ENCODE peak calls at places on chromosomes 11 and 22, in five cellular contexts. S, G, Z, O and E are unnamed samples.

GRCh38 chr11:34214961-34215805 is 109.8 kb downstream of the NAT10 start:
- DNase-seq in S (no peak), G (peak), Z (peak), O (no peak), E (no peak)

GRCh38 chr11:69209936-69210659 is 54.4 kb downstream of the SMIM38 start:
- DNase-seq in S (no peak), G (no peak), Z (no peak), O (no peak), E (no peak)

GRCh38 chr11:65822760-65823528 is 10.8 kb upstream of the SNX32 start:
- DNase-seq in S (no peak), G (no peak), Z (no peak), O (no peak), E (no peak)

GRCh38 chr22:29938285-29938693 is 55.3 kb downstream of the MTMR3 start:
- DNase-seq in S (no peak), G (peak), Z (no peak), O (no peak), E (no peak)

GRCh38 chr11:93842461-93842860 is 8.0 kb downstream of the VSTM5 start:
- DNase-seq in S (no peak), G (peak), Z (peak), O (peak), E (peak)

GRCh38 chr11:47983464-47984397 is 3.4 kb downstream of the PTPRJ start:
- DNase-seq in S (no peak), G (peak), Z (peak), O (no peak), E (peak)

GRCh38 chr11:45671246-45672171 is 6.1 kb upstream of the CHST1 start:
- DNase-seq in S (no peak), G (no peak), Z (no peak), O (no peak), E (no peak)

GRCh38 chr11:112012877-112013276 is 12.3 kb upstream of the DLAT start:
- DNase-seq in S (no peak), G (peak), Z (peak), O (no peak), E (peak)

GRCh38 chr11:121665211-121665838 is 212.6 kb upstream of the SORL1-AS1 start:
- DNase-seq in S (no peak), G (no peak), Z (no peak), O (no peak), E (no peak)

GRCh38 chr11:61810671-61811175 is 6.1 kb downstream of the FADS1 start:
- DNase-seq in S (no peak), G (no peak), Z (no peak), O (no peak), E (no peak)

GRCh38 chr22:22894740-22895731 is 7.4 kb downstream of the IGLL5 start:
- DNase-seq in S (no peak), G (no peak), Z (no peak), O (no peak), E (no peak)

GRCh38 chr11:20589796-20590195 is 9.6 kb upstream of the SLC6A5 start:
- DNase-seq in S (no peak), G (no peak), Z (no peak), O (no peak), E (no peak)

GRCh38 chr11:113587318-113587739 is 112.1 kb upstream of the DRD2 start:
- DNase-seq in S (no peak), G (peak), Z (no peak), O (no peak), E (no peak)

GRCh38 chr11:121904148-121904547 is 211.9 kb downstream of the BLID start:
- DNase-seq in S (no peak), G (no peak), Z (no peak), O (no peak), E (no peak)

GRCh38 chr11:95145430-95146063 is 55.9 kb downstream of the ENDOD1 start:
- DNase-seq in S (no peak), G (no peak), Z (no peak), O (no peak), E (no peak)

GRCh38 chr11:133157180-133157579 is 375.1 kb downstream of the OPCML start:
- DNase-seq in S (no peak), G (no peak), Z (no peak), O (no peak), E (no peak)

GRCh38 chr11:46896719-46897406 is 21.5 kb downstream of the LRP4 start:
- DNase-seq in S (no peak), G (peak), Z (no peak), O (peak), E (peak)

GRCh38 chr22:46418827-46419226 is 83.3 kb downstream of the TRMU start:
- DNase-seq in S (no peak), G (no peak), Z (no peak), O (no peak), E (no peak)

GRCh38 chr11:36092314-36093030 is 148.6 kb downstream of the LDLRAD3 start:
- DNase-seq in S (no peak), G (peak), Z (no peak), O (no peak), E (no peak)

GRCh38 chr11:130476200-130476921 is 27.9 kb downstream of the ADAMTS15 start:
- DNase-seq in S (no peak), G (peak), Z (no peak), O (no peak), E (no peak)

GRCh38 chr11:125464266-125464662 is 31.8 kb downstream of the FEZ1 start:
- DNase-seq in S (no peak), G (peak), Z (peak), O (no peak), E (peak)

GRCh38 chr11:5690216-5690615 is 626 bp downstream of the TRIM22 start:
- DNase-seq in S (no peak), G (peak), Z (peak), O (peak), E (peak)

GRCh38 chr11:86370171-86370570 is 4.5 kb upstream of the CCDC81 start:
- DNase-seq in S (no peak), G (no peak), Z (no peak), O (no peak), E (no peak)

GRCh38 chr11:68264244-68264643 is 7.5 kb downstream of the C11orf24 start:
- DNase-seq in S (no peak), G (no peak), Z (no peak), O (no peak), E (no peak)

GRCh38 chr22:19352766-19353165 is 61.2 kb upstream of the CLTCL1 start:
- DNase-seq in S (no peak), G (no peak), Z (no peak), O (no peak), E (no peak)

GRCh38 chr22:44572414-44573207 is 74.6 kb upstream of the RTL6 start:
- DNase-seq in S (no peak), G (no peak), Z (no peak), O (no peak), E (no peak)

GRCh38 chr11:112656772-112657428 is 304.3 kb upstream of the NCAM1 start:
- DNase-seq in S (no peak), G (peak), Z (peak), O (no peak), E (peak)

GRCh38 chr22:19213496-19214473 is 35.2 kb upstream of the SLC25A1 start:
- DNase-seq in S (no peak), G (peak), Z (peak), O (no peak), E (peak)

GRCh38 chr11:101949846-101950245 is 33.5 kb upstream of the ANGPTL5 start:
- DNase-seq in S (no peak), G (no peak), Z (no peak), O (no peak), E (no peak)

GRCh38 chr11:61334434-61335354 is 1.7 kb downstream of the TKFC start:
- DNase-seq in S (no peak), G (peak), Z (peak), O (no peak), E (peak)

GRCh38 chr22:21455334-21456089 is 11.7 kb upstream of the TMEM191C start:
- DNase-seq in S (no peak), G (no peak), Z (no peak), O (no peak), E (no peak)

DNA sequence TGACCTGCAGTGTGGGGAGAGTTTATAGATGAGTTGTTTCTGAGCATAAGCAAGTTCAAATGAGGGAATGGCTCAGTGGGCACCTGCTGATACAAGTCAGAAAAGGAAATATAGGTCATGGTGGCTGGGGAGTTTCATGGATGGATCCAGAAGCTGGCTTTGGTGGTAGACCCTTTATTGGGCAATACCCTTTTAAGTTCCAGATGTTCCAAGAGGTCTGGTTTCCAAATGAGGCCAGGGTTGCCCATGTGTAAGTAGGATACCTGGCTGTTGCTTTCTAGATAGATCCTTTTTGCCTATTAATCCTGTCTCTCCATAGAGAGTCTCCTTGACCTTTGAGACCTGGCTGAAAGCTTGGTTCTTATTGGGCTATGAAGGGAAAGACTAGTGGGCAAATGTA is 2.2 kb downstream of the STIM1 start:
- DNase-seq in S (no peak), G (no peak), Z (no peak), O (no peak), E (no peak)
- H3K4me3 ChIP-seq in S (no peak), G (no peak), Z (no peak), O (no peak), E (no peak)

GRCh38 chr22:50014655-50015401 is 2.3 kb upstream of the IL17REL start:
- DNase-seq in S (no peak), G (no peak), Z (no peak), O (no peak), E (no peak)
- TF ChIP-seq CTCF in S (no peak), G (no peak), Z (no peak), O (no peak), E (no peak)

DNA sequence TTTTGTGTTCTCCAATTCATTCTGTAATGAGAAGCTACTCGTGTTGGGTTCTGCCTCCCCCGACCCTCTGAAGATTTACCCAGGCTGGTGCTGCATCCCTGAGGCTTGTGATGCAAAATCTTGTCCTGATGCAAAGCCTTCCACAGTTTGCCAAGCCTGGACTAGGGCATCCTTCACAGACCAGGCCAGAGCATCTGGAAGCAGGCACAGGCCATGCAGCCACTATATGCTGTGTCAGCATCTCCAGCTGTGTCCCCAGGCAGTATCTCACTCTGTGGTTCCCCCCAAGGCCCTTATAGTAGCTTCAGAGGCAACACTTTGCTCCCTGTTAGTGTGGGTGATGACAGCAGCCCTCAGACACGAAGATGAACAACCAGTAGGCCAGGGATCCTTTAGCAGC is 77.3 kb upstream of the RCN1 start:
- DNase-seq in S (no peak), G (no peak), Z (no peak), O (no peak), E (no peak)
- H3K4me3 ChIP-seq in S (no peak), G (no peak), Z (no peak), O (no peak), E (no peak)

DNA sequence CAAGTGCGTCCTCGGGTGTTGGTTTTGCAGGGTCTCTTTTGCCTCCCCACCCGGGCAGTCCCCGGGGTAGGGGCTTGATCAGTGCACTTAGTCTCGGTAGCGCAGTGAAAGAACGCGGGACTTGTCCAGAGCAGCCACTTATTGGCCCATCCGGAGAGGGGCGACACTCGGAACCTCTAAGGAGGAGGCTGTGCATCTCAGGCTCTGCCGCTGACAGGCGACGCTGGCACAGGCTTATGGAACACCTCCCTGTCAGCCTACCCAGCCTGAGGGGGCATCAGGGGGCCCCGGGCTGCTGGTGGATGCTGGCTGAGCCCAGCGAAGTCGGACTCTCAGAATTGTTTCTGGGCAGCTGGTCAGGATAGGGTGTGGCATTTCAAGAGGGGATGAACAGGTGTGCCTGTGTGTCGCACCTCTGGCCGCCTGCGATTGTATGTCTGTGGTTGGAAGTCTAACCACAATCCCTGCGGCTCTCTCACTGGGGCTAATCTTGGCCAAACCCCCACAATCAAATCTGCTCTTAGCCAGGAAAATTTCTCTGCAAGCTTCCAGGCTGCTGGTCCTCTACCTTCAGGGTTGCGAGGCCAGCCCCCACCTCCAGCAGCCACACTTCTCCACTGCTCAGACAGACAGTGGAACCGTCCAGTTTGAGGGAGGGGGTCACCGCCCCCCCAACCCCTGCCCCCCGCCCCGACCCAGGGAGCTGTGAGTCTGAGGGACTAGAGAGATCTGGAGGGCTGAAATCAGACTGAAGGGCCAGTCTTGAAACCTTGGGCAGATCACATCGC is 814 bp downstream of the ATG16L2 start:
- DNase-seq in S (no peak), G (peak), Z (peak), O (peak), E (peak)
- TF ChIP-seq CTCF in S (no peak), G (peak), Z (peak), O (no peak), E (peak)

GRCh38 chr11:27358306-27358705 is 4.7 kb downstream of the CCDC34 start:
- DNase-seq in S (no peak), G (no peak), Z (peak), O (no peak), E (peak)

GRCh38 chr11:27357250-27357649 is 5.8 kb downstream of the CCDC34 start:
- DNase-seq in S (no peak), G (no peak), Z (no peak), O (no peak), E (no peak)

GRCh38 chr11:27354359-27354965 is 8.6 kb downstream of the CCDC34 start:
- DNase-seq in S (no peak), G (no peak), Z (no peak), O (no peak), E (no peak)

GRCh38 chr11:27355575-27356104 is 7.4 kb downstream of the CCDC34 start:
- DNase-seq in S (no peak), G (no peak), Z (no peak), O (no peak), E (no peak)

GRCh38 chr11:27356624-27357222 is 6.3 kb downstream of the CCDC34 start:
- DNase-seq in S (no peak), G (no peak), Z (no peak), O (no peak), E (no peak)
- H3K4me3 ChIP-seq in S (no peak), G (no peak), Z (no peak), O (no peak), E (no peak)

DNA sequence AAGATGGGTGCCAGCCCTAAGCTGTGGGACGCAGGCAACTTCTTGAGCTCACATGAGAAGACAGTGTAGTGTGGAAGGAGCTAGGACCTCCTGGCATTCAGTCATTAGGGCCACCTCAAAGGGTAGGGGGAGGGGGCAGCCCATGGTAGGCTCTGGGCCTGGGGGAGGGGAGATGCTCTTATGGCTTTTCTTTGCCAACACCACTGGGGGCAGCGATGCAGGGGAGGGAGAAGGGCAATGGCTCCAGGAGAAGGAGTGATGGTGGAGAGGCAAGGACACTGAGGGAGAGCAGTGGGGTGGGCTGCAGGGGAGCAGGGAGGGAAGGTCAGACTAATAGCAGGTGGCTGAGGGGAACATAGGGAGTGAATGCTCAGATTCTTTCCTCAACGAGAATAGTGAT is 63.3 kb upstream of the SUSD2 start:
- DNase-seq in S (no peak), G (no peak), Z (no peak), O (no peak), E (no peak)
- TF ChIP-seq CTCF in S (no peak), G (no peak), Z (peak), O (peak), E (no peak)

GRCh38 chr22:39350803-39351688 is 1.3 kb downstream of the SYNGR1 start:
- DNase-seq in S (no peak), G (no peak), Z (no peak), O (no peak), E (no peak)

GRCh38 chr22:39351689-39352214 is 2.0 kb downstream of the SYNGR1 start:
- DNase-seq in S (no peak), G (peak), Z (no peak), O (no peak), E (no peak)

GRCh38 chr22:39348909-39349505 is 784 bp upstream of the SYNGR1 start:
- DNase-seq in S (no peak), G (no peak), Z (no peak), O (no peak), E (no peak)

GRCh38 chr22:39349506-39349966 is 255 bp upstream of the SYNGR1 start:
- DNase-seq in S (no peak), G (no peak), Z (no peak), O (no peak), E (no peak)

DNA sequence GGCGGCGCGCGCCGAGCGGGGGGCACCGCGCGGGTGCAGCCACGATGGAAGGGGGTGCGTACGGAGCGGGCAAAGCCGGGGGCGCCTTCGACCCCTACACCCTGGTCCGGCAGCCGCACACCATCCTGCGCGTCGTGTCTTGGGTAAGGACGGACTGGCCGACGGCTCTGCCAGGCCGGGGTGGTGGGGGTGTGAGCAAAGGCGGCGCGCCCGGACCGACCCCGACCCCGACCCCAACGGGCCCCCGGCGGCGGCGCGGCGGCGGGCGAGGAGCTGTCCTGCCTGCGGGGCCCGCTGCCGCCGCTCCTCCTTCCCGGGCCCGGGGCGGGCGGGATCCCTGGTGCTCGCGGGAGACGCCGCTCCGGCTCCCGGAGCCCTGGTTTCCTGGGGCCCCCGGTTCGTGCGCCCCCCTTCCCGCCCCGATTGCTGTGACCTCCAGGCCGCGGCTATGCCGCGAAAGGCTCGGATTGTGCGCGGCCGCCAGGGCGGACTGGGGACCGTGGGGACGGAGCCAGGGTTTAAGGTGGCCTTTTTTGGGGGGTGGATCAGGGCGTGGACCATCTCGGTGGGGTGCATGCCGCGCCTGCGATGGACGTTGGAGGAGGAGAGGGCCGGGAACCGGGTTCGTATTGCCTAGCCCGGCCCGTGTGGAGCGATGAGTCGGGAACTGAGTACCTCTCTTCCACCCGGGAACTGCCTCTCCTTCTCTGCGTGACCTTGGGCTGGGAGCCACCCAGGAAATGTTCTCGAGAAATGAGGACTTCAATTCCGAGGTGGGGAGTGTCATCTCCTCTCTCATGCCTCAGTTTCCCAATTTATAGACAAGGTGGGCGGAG is at the start of gene SYNGR1:
- DNase-seq in S (no peak), G (no peak), Z (no peak), O (no peak), E (no peak)
- H3K4me3 ChIP-seq in S (peak), G (peak), Z (peak), O (peak), E (peak)

GRCh38 chr22:27032121-27032761 is 374.9 kb downstream of the MIAT start:
- DNase-seq in S (no peak), G (no peak), Z (no peak), O (no peak), E (no peak)
- TF ChIP-seq CTCF in S (no peak), G (no peak), Z (peak), O (peak), E (no peak)

GRCh38 chr11:74462009-74462408 is 5.3 kb downstream of the KCNE3 start:
- DNase-seq in S (peak), G (no peak), Z (peak), O (no peak), E (peak)
- H3K4me3 ChIP-seq in S (no peak), G (peak), Z (peak), O (no peak), E (peak)